ENCODE peak calls at places on chromosomes 1 and 21, in five cellular contexts. M, D, U, S and Q are unnamed samples.

GRCh38 chr1:27873671-27874384 is 1.5 kb downstream of the THEMIS2 start:
- DNase-seq in M (no peak), D (no peak), U (no peak), S (no peak), Q (no peak)

GRCh38 chr1:20469406-20470076 is 16.5 kb downstream of the CAMK2N1 start:
- DNase-seq in M (peak), D (no peak), U (no peak), S (no peak), Q (no peak)

GRCh38 chr1:30129001-30129408 is 594.4 kb downstream of the MATN1 start:
- DNase-seq in M (no peak), D (peak), U (no peak), S (no peak), Q (no peak)

GRCh38 chr1:43977376-43978263 is 1.4 kb upstream of the B4GALT2 start:
- DNase-seq in M (no peak), D (no peak), U (no peak), S (no peak), Q (no peak)

GRCh38 chr1:206925116-206925736 is 3.5 kb upstream of the FCMR start:
- DNase-seq in M (peak), D (peak), U (no peak), S (peak), Q (no peak)

GRCh38 chr1:110196917-110197782 is 13.0 kb upstream of the KCNC4 start:
- DNase-seq in M (peak), D (peak), U (peak), S (no peak), Q (peak)

GRCh38 chr1:12604114-12604874 is 13.7 kb downstream of the DHRS3 start:
- DNase-seq in M (peak), D (peak), U (no peak), S (no peak), Q (peak)

GRCh38 chr21:45852886-45853400 is 128.6 kb upstream of the COL6A1 start:
- DNase-seq in M (no peak), D (no peak), U (no peak), S (no peak), Q (no peak)

GRCh38 chr1:206508956-206509355 is 1.6 kb downstream of the RASSF5 start:
- DNase-seq in M (no peak), D (no peak), U (no peak), S (no peak), Q (no peak)

GRCh38 chr1:208759250-208759649 is 515.1 kb upstream of the PLXNA2 start:
- DNase-seq in M (no peak), D (no peak), U (no peak), S (no peak), Q (no peak)

GRCh38 chr1:167289063-167289442 is 68.4 kb downstream of the POU2F1 start:
- DNase-seq in M (no peak), D (no peak), U (no peak), S (no peak), Q (no peak)

GRCh38 chr21:37071561-37072238 is 1.2 kb downstream of the PIGP start:
- DNase-seq in M (no peak), D (peak), U (no peak), S (no peak), Q (no peak)

GRCh38 chr1:2204384-2205190 is 10.0 kb upstream of the FAAP20 start:
- DNase-seq in M (peak), D (peak), U (peak), S (no peak), Q (no peak)

GRCh38 chr1:53548031-53548491 is 88.9 kb downstream of the DMRTB1 start:
- DNase-seq in M (no peak), D (no peak), U (no peak), S (no peak), Q (no peak)

GRCh38 chr1:15371610-15372539 is 37.8 kb upstream of the EFHD2 start:
- DNase-seq in M (peak), D (peak), U (no peak), S (no peak), Q (no peak)

GRCh38 chr1:163250382-163250974 is 47.8 kb upstream of the RGS5 start:
- DNase-seq in M (no peak), D (no peak), U (no peak), S (no peak), Q (no peak)

GRCh38 chr1:161153682-161154337 is at the start of gene UFC1:
- DNase-seq in M (peak), D (peak), U (peak), S (peak), Q (peak)

GRCh38 chr1:108801101-108801500 is 54.6 kb downstream of the STXBP3 start:
- DNase-seq in M (no peak), D (no peak), U (no peak), S (no peak), Q (no peak)

GRCh38 chr1:218430346-218430745 is 85.2 kb downstream of the TGFB2 start:
- DNase-seq in M (no peak), D (no peak), U (no peak), S (no peak), Q (no peak)

GRCh38 chr1:61284226-61284854 is 202.0 kb downstream of the NFIA start:
- DNase-seq in M (no peak), D (no peak), U (no peak), S (no peak), Q (no peak)

GRCh38 chr21:35533893-35534292 is 484.8 kb upstream of the RUNX1 start:
- DNase-seq in M (no peak), D (no peak), U (no peak), S (no peak), Q (no peak)

GRCh38 chr1:45884700-45885099 is 81.3 kb downstream of the MAST2 start:
- DNase-seq in M (peak), D (no peak), U (no peak), S (no peak), Q (no peak)

GRCh38 chr1:81549588-81550127 is 251.1 kb upstream of the ADGRL2 start:
- DNase-seq in M (peak), D (no peak), U (no peak), S (peak), Q (no peak)

GRCh38 chr1:172041689-172042088 is 200.4 kb downstream of the DNM3 start:
- DNase-seq in M (no peak), D (no peak), U (no peak), S (no peak), Q (peak)

GRCh38 chr1:17617787-17618557 is 78.5 kb downstream of the ARHGEF10L start:
- DNase-seq in M (no peak), D (no peak), U (no peak), S (no peak), Q (no peak)

GRCh38 chr1:246893205-246893939 is 38.4 kb downstream of the AHCTF1 start:
- DNase-seq in M (no peak), D (no peak), U (no peak), S (no peak), Q (no peak)

GRCh38 chr1:1290238-1290731 is 10.0 kb downstream of the SCNN1D start:
- DNase-seq in M (peak), D (peak), U (peak), S (no peak), Q (no peak)

GRCh38 chr1:41041866-41042265 is 20.3 kb upstream of the SLFNL1 start:
- DNase-seq in M (no peak), D (no peak), U (no peak), S (no peak), Q (no peak)

GRCh38 chr1:236027096-236027495 is 37.8 kb downstream of the NID1 start:
- DNase-seq in M (no peak), D (no peak), U (no peak), S (no peak), Q (no peak)

DNA sequence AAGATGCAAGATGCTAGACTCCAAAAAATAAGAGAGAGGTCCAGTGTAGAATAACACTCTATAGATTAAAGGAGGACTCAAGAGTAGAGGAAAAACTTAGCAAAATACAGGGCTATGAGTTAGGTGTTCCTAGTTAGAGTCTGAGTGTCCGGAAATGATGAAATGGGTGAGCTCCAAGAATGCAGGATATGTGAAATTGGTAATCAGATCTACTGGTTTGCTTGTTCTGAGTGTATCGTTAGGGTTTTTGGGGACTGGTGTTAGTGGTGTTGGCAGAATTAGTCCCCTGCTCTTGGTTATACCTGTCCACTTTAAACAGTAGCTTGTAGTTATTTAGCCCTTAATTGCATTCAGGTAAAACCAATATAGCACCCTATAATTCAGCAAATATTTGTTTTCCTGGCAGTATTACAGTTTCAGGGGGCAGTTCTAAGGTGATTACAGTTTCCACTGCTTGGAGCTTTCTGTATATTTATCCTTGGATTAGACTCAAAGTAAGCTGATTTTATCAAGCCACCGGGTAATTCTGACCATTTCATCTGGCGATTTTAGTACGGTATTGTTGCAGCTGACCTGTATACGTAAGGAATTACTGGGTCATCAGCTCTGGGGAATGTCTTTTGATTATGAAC is 332.7 kb downstream of the CHRM3 start:
- DNase-seq in M (no peak), D (no peak), U (no peak), S (no peak), Q (no peak)
- TF ChIP-seq SRF in M (no peak), D (no peak), U (no peak), S (no peak), Q (no peak)

GRCh38 chr1:48526045-48526714 is 54.2 kb upstream of the SPATA6 start:
- DNase-seq in M (no peak), D (no peak), U (no peak), S (no peak), Q (no peak)
- TF ChIP-seq SRF in M (no peak), D (no peak), U (no peak), S (no peak), Q (no peak)

GRCh38 chr1:242133351-242133750 is 134.5 kb upstream of the MAP1LC3C start:
- DNase-seq in M (no peak), D (no peak), U (no peak), S (no peak), Q (no peak)

GRCh38 chr1:242129103-242129502 is 130.2 kb upstream of the MAP1LC3C start:
- DNase-seq in M (peak), D (no peak), U (no peak), S (no peak), Q (peak)

DNA sequence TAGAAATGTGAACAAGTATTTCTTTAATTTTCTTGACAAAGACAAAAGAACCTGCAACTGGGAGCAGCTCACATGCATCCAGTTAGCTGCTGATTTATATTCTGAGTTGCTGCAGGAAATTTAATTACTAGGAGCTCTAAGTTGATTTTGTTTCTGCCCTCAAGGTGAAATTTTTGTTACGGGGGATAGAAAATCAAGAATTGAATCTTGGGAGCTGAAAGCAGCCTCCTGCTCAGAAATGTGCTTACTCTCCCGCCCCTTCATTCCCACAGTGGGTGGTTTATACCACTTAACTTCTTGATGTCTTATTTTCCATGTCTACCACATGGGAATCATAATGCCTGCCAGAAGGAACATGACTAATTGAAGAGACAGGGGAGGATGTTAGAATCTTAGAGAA is 133.5 kb upstream of the MAP1LC3C start:
- DNase-seq in M (no peak), D (no peak), U (no peak), S (no peak), Q (no peak)
- TF ChIP-seq SRF in M (no peak), D (no peak), U (no peak), S (no peak), Q (no peak)

GRCh38 chr1:225921734-225922709 is 2.0 kb downstream of the PYCR2 start:
- DNase-seq in M (no peak), D (no peak), U (no peak), S (no peak), Q (no peak)
- TF ChIP-seq SRF in M (no peak), D (no peak), U (no peak), S (no peak), Q (no peak)

GRCh38 chr1:64936958-64937357 is 29.4 kb downstream of the JAK1 start:
- DNase-seq in M (no peak), D (no peak), U (no peak), S (no peak), Q (no peak)

GRCh38 chr1:64935551-64936158 is 30.7 kb downstream of the JAK1 start:
- DNase-seq in M (no peak), D (no peak), U (no peak), S (no peak), Q (no peak)

GRCh38 chr1:64933296-64934070 is 32.9 kb downstream of the JAK1 start:
- DNase-seq in M (no peak), D (no peak), U (no peak), S (no peak), Q (no peak)

GRCh38 chr1:64932962-64933295 is 33.4 kb downstream of the JAK1 start:
- DNase-seq in M (no peak), D (no peak), U (no peak), S (no peak), Q (no peak)

GRCh38 chr1:64934115-64934880 is 32.1 kb downstream of the JAK1 start:
- DNase-seq in M (peak), D (no peak), U (no peak), S (no peak), Q (no peak)
- TF ChIP-seq SRF in M (no peak), D (no peak), U (no peak), S (no peak), Q (no peak)

GRCh38 chr1:214549604-214550338 is 1.6 kb downstream of the PTPN14 start:
- DNase-seq in M (no peak), D (no peak), U (no peak), S (no peak), Q (no peak)
- TF ChIP-seq SRF in M (no peak), D (no peak), U (no peak), S (no peak), Q (no peak)

DNA sequence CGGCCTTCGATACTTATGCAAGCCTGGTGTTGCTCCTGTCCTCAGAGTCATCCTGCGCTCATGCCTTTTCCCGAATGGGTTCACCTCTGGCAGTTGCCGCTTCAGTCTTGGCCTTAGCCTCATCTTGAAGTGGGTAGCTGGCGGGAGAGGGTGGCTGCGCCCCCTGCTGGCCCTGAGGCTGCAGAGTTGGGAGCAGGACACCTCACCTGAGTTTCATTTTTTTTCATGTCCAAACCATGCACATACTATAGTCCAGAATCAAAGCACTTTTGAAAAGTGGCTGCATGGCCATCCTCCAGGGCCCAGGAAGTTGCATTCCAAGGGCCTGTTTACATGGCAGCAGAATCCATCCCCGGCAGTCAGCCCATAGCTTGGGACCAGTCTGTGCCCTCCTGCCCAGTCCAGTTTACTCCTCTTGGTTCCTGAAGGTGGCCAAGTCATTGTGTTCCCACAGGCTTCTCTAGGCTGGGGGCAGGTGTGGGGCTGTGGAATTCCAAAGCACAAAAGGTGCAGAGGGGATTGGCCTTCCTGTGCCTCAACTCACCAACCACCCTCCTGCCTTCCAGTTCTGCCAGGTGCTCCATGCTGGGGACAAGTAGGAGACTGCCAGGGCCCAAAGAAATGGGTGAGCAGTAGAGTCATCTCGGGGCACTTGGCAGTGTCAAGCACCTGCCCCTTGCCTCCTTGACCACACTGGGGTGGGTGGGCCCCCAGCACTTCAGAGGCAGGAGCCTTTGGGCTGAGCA is 44.0 kb downstream of the YARS1 start:
- DNase-seq in M (peak), D (peak), U (peak), S (peak), Q (peak)
- TF ChIP-seq SRF in M (no peak), D (peak), U (no peak), S (no peak), Q (no peak)